ENCODE peak calls at places on chromosomes 11 and 22, in seven cellular contexts. R, F, W, N, K, D and Z are unnamed samples.

GRCh38 chr11:28521075-28521474 is 412.9 kb downstream of the METTL15 start:
- DNase-seq in R (no peak), F (no peak), W (no peak), N (no peak), K (peak; percentile 7), D (peak; percentile 31), Z (no peak)

GRCh38 chr22:35991168-35991567 is 37.5 kb downstream of the RBFOX2 start:
- DNase-seq in R (no peak), F (no peak), W (no peak), N (no peak), K (peak; percentile 61), D (no peak), Z (no peak)

GRCh38 chr11:27717377-27717776 is 17.1 kb upstream of the BDNF start:
- DNase-seq in R (no peak), F (no peak), W (peak; percentile 20), N (no peak), K (peak; percentile 35), D (no peak), Z (no peak)

GRCh38 chr11:110862407-110862806 is 150.2 kb upstream of the ARHGAP20 start:
- DNase-seq in R (no peak), F (no peak), W (no peak), N (no peak), K (no peak), D (no peak), Z (no peak)

GRCh38 chr22:41021039-41021654 is 70.0 kb downstream of the RBX1 start:
- DNase-seq in R (no peak), F (no peak), W (no peak), N (peak; percentile 24), K (peak; percentile 20), D (no peak), Z (peak; percentile 11)

GRCh38 chr22:21587803-21588611 is 20.5 kb downstream of the UBE2L3 start:
- DNase-seq in R (no peak), F (no peak), W (no peak), N (no peak), K (peak; percentile 69), D (no peak), Z (no peak)

GRCh38 chr11:104462346-104462745 is 298.4 kb upstream of the PDGFD start:
- DNase-seq in R (no peak), F (no peak), W (peak; percentile 5), N (peak; percentile 15), K (no peak), D (no peak), Z (no peak)

GRCh38 chr11:119190531-119190930 is 5.3 kb downstream of the NHERF4 start:
- DNase-seq in R (no peak), F (no peak), W (no peak), N (no peak), K (no peak), D (no peak), Z (no peak)

GRCh38 chr11:126268361-126268707 is 361 bp downstream of the SRPRA start:
- DNase-seq in R (no peak), F (no peak), W (no peak), N (no peak), K (no peak), D (no peak), Z (no peak)

GRCh38 chr11:77189588-77190210 is 61.7 kb downstream of the MYO7A start:
- DNase-seq in R (no peak), F (peak; percentile 63), W (no peak), N (no peak), K (no peak), D (no peak), Z (no peak)

GRCh38 chr11:126892781-126893180 is 107.8 kb downstream of the KIRREL3 start:
- DNase-seq in R (no peak), F (no peak), W (no peak), N (no peak), K (no peak), D (no peak), Z (no peak)

GRCh38 chr11:2911088-2912037 is 17.9 kb downstream of the PHLDA2 start:
- DNase-seq in R (no peak), F (no peak), W (no peak), N (no peak), K (no peak), D (peak; percentile 67), Z (no peak)